ENCODE peak calls at places on chromosomes 13 and 19, in nine cellular contexts. One of them, this sample, is unnamed.

GRCh38 chr19:51329411-51329810 is 12.5 kb downstream of the VSIG10L start:
- DNase-seq in Calu3: no peak
- DNase-seq in Right ventricle myocardium inferior: no peak
- DNase-seq in AG04450: no peak
- DNase-seq in body of pancreas: no peak
- DNase-seq in activated CD8-positive, alpha-beta T cell treated with anti-CD3 and anti-CD28 coated beads for 36 hours: no peak
- DNase-seq in psoas muscle: no peak
- DNase-seq in H9: no peak
- DNase-seq in uterus: no peak
- DNase-seq in this sample: peak; percentile 42

GRCh38 chr19:18097217-18097992 is at the start of gene MAST3:
- DNase-seq in Calu3: peak; percentile 91
- DNase-seq in Right ventricle myocardium inferior: peak; percentile 93
- DNase-seq in AG04450: no peak
- DNase-seq in body of pancreas: peak; percentile 95
- DNase-seq in activated CD8-positive, alpha-beta T cell treated with anti-CD3 and anti-CD28 coated beads for 36 hours: peak; percentile 94
- DNase-seq in psoas muscle: peak; percentile 87
- DNase-seq in H9: peak; percentile 92
- DNase-seq in uterus: peak; percentile 50
- DNase-seq in this sample: peak; percentile 95

GRCh38 chr13:50069255-50069654 is 54.0 kb downstream of the KCNRG start:
- DNase-seq in Calu3: no peak
- DNase-seq in Right ventricle myocardium inferior: no peak
- DNase-seq in AG04450: no peak
- DNase-seq in body of pancreas: no peak
- DNase-seq in activated CD8-positive, alpha-beta T cell treated with anti-CD3 and anti-CD28 coated beads for 36 hours: no peak
- DNase-seq in psoas muscle: no peak
- DNase-seq in H9: no peak
- DNase-seq in uterus: no peak
- DNase-seq in this sample: no peak

GRCh38 chr13:102779426-102780159 is 6.0 kb upstream of the TEX30 start:
- DNase-seq in Calu3: no peak
- DNase-seq in Right ventricle myocardium inferior: no peak
- DNase-seq in AG04450: no peak
- DNase-seq in body of pancreas: no peak
- DNase-seq in activated CD8-positive, alpha-beta T cell treated with anti-CD3 and anti-CD28 coated beads for 36 hours: peak; percentile 65
- DNase-seq in psoas muscle: no peak
- DNase-seq in H9: no peak
- DNase-seq in uterus: no peak
- DNase-seq in this sample: no peak

GRCh38 chr19:48977061-48977460 is 12.0 kb downstream of the FTL start:
- DNase-seq in Calu3: no peak
- DNase-seq in Right ventricle myocardium inferior: no peak
- DNase-seq in AG04450: no peak
- DNase-seq in body of pancreas: no peak
- DNase-seq in activated CD8-positive, alpha-beta T cell treated with anti-CD3 and anti-CD28 coated beads for 36 hours: no peak
- DNase-seq in psoas muscle: no peak
- DNase-seq in H9: no peak
- DNase-seq in uterus: no peak
- DNase-seq in this sample: no peak

GRCh38 chr19:46813570-46814358 is 25.4 kb upstream of the SLC1A5 start:
- DNase-seq in Calu3: peak; percentile 68
- DNase-seq in Right ventricle myocardium inferior: peak; percentile 81
- DNase-seq in AG04450: no peak
- DNase-seq in body of pancreas: peak; percentile 57
- DNase-seq in activated CD8-positive, alpha-beta T cell treated with anti-CD3 and anti-CD28 coated beads for 36 hours: no peak
- DNase-seq in psoas muscle: peak; percentile 75
- DNase-seq in H9: no peak
- DNase-seq in uterus: peak; percentile 74
- DNase-seq in this sample: no peak

GRCh38 chr13:55266644-55267043 is 1874.1 kb upstream of the PRR20A start:
- DNase-seq in Calu3: no peak
- DNase-seq in Right ventricle myocardium inferior: no peak
- DNase-seq in AG04450: no peak
- DNase-seq in body of pancreas: no peak
- DNase-seq in activated CD8-positive, alpha-beta T cell treated with anti-CD3 and anti-CD28 coated beads for 36 hours: no peak
- DNase-seq in psoas muscle: no peak
- DNase-seq in H9: no peak
- DNase-seq in uterus: no peak
- DNase-seq in this sample: no peak

GRCh38 chr19:12828494-12828893 is 5.9 kb downstream of the RTBDN start:
- DNase-seq in Calu3: peak; percentile 35
- DNase-seq in Right ventricle myocardium inferior: no peak
- DNase-seq in AG04450: no peak
- DNase-seq in body of pancreas: peak; percentile 54
- DNase-seq in activated CD8-positive, alpha-beta T cell treated with anti-CD3 and anti-CD28 coated beads for 36 hours: peak; percentile 76
- DNase-seq in psoas muscle: no peak
- DNase-seq in H9: peak; percentile 89
- DNase-seq in uterus: no peak
- DNase-seq in this sample: peak; percentile 93

GRCh38 chr13:77176350-77176749 is 149.4 kb upstream of the FBXL3 start:
- DNase-seq in Calu3: no peak
- DNase-seq in Right ventricle myocardium inferior: no peak
- DNase-seq in AG04450: peak; percentile 42
- DNase-seq in body of pancreas: no peak
- DNase-seq in activated CD8-positive, alpha-beta T cell treated with anti-CD3 and anti-CD28 coated beads for 36 hours: no peak
- DNase-seq in psoas muscle: no peak
- DNase-seq in H9: no peak
- DNase-seq in uterus: no peak
- DNase-seq in this sample: no peak

GRCh38 chr13:24512208-24513068 is at the start of gene PARP4:
- DNase-seq in Calu3: peak; percentile 80
- DNase-seq in Right ventricle myocardium inferior: peak; percentile 91
- DNase-seq in AG04450: peak; percentile 39
- DNase-seq in body of pancreas: peak; percentile 80
- DNase-seq in activated CD8-positive, alpha-beta T cell treated with anti-CD3 and anti-CD28 coated beads for 36 hours: peak; percentile 78
- DNase-seq in psoas muscle: peak; percentile 85
- DNase-seq in H9: peak; percentile 81
- DNase-seq in uterus: peak; percentile 61
- DNase-seq in this sample: peak; percentile 90

GRCh38 chr13:97347255-97347653 is 86.7 kb upstream of the RAP2A start:
- DNase-seq in Calu3: no peak
- DNase-seq in Right ventricle myocardium inferior: no peak
- DNase-seq in AG04450: no peak
- DNase-seq in body of pancreas: no peak
- DNase-seq in activated CD8-positive, alpha-beta T cell treated with anti-CD3 and anti-CD28 coated beads for 36 hours: no peak
- DNase-seq in psoas muscle: no peak
- DNase-seq in H9: no peak
- DNase-seq in uterus: no peak
- DNase-seq in this sample: no peak

GRCh38 chr13:50589651-50590054 is 253.8 kb downstream of the DLEU7 start:
- DNase-seq in Calu3: no peak
- DNase-seq in Right ventricle myocardium inferior: no peak
- DNase-seq in AG04450: peak; percentile 42
- DNase-seq in body of pancreas: no peak
- DNase-seq in activated CD8-positive, alpha-beta T cell treated with anti-CD3 and anti-CD28 coated beads for 36 hours: no peak
- DNase-seq in psoas muscle: no peak
- DNase-seq in H9: no peak
- DNase-seq in uterus: peak; percentile 46
- DNase-seq in this sample: no peak

GRCh38 chr19:2053601-2054389 is 2.8 kb upstream of the MKNK2 start:
- DNase-seq in Calu3: no peak
- DNase-seq in Right ventricle myocardium inferior: peak; percentile 93
- DNase-seq in AG04450: no peak
- DNase-seq in body of pancreas: peak; percentile 81
- DNase-seq in activated CD8-positive, alpha-beta T cell treated with anti-CD3 and anti-CD28 coated beads for 36 hours: no peak
- DNase-seq in psoas muscle: peak; percentile 80
- DNase-seq in H9: peak; percentile 31
- DNase-seq in uterus: peak; percentile 89
- DNase-seq in this sample: no peak

GRCh38 chr13:113997845-113998751 is 24.2 kb upstream of the C13orf46 start:
- DNase-seq in Calu3: no peak
- DNase-seq in Right ventricle myocardium inferior: peak; percentile 80
- DNase-seq in AG04450: peak; percentile 47
- DNase-seq in body of pancreas: peak; percentile 49
- DNase-seq in activated CD8-positive, alpha-beta T cell treated with anti-CD3 and anti-CD28 coated beads for 36 hours: no peak
- DNase-seq in psoas muscle: peak; percentile 77
- DNase-seq in H9: no peak
- DNase-seq in uterus: peak; percentile 61
- DNase-seq in this sample: no peak

GRCh38 chr19:50514346-50515167 is 844 bp upstream of the ASPDH start:
- DNase-seq in Calu3: no peak
- DNase-seq in Right ventricle myocardium inferior: no peak
- DNase-seq in AG04450: no peak
- DNase-seq in body of pancreas: no peak
- DNase-seq in activated CD8-positive, alpha-beta T cell treated with anti-CD3 and anti-CD28 coated beads for 36 hours: no peak
- DNase-seq in psoas muscle: no peak
- DNase-seq in H9: no peak
- DNase-seq in uterus: no peak
- DNase-seq in this sample: peak; percentile 46

GRCh38 chr19:48396010-48396870 is 2.8 kb downstream of the GRIN2D start:
- DNase-seq in Calu3: no peak
- DNase-seq in Right ventricle myocardium inferior: no peak
- DNase-seq in AG04450: no peak
- DNase-seq in body of pancreas: no peak
- DNase-seq in activated CD8-positive, alpha-beta T cell treated with anti-CD3 and anti-CD28 coated beads for 36 hours: no peak
- DNase-seq in psoas muscle: no peak
- DNase-seq in H9: no peak
- DNase-seq in uterus: no peak
- DNase-seq in this sample: no peak

GRCh38 chr19:3516675-3517207 is 10.6 kb downstream of the FZR1 start:
- DNase-seq in Calu3: peak; percentile 35
- DNase-seq in Right ventricle myocardium inferior: no peak
- DNase-seq in AG04450: no peak
- DNase-seq in body of pancreas: peak; percentile 59
- DNase-seq in activated CD8-positive, alpha-beta T cell treated with anti-CD3 and anti-CD28 coated beads for 36 hours: peak; percentile 72
- DNase-seq in psoas muscle: no peak
- DNase-seq in H9: no peak
- DNase-seq in uterus: no peak
- DNase-seq in this sample: no peak

GRCh38 chr13:67048084-67048792 is 181.9 kb downstream of the PCDH9 start:
- DNase-seq in Calu3: no peak
- DNase-seq in Right ventricle myocardium inferior: no peak
- DNase-seq in AG04450: peak; percentile 65
- DNase-seq in body of pancreas: peak; percentile 38
- DNase-seq in activated CD8-positive, alpha-beta T cell treated with anti-CD3 and anti-CD28 coated beads for 36 hours: peak; percentile 3
- DNase-seq in psoas muscle: no peak
- DNase-seq in H9: no peak
- DNase-seq in uterus: no peak
- DNase-seq in this sample: no peak

GRCh38 chr19:2294377-2295335 is 12.7 kb upstream of the PEAK3 start:
- DNase-seq in Calu3: no peak
- DNase-seq in Right ventricle myocardium inferior: peak; percentile 69
- DNase-seq in AG04450: no peak
- DNase-seq in body of pancreas: no peak
- DNase-seq in activated CD8-positive, alpha-beta T cell treated with anti-CD3 and anti-CD28 coated beads for 36 hours: no peak
- DNase-seq in psoas muscle: no peak
- DNase-seq in H9: no peak
- DNase-seq in uterus: peak; percentile 61
- DNase-seq in this sample: no peak

GRCh38 chr13:50592412-50593145 is 250.9 kb downstream of the DLEU7 start:
- DNase-seq in Calu3: no peak
- DNase-seq in Right ventricle myocardium inferior: no peak
- DNase-seq in AG04450: no peak
- DNase-seq in body of pancreas: no peak
- DNase-seq in activated CD8-positive, alpha-beta T cell treated with anti-CD3 and anti-CD28 coated beads for 36 hours: no peak
- DNase-seq in psoas muscle: no peak
- DNase-seq in H9: no peak
- DNase-seq in uterus: no peak
- DNase-seq in this sample: no peak

GRCh38 chr13:111483621-111483987 is 163.2 kb downstream of the TEX29 start:
- DNase-seq in Calu3: no peak
- DNase-seq in Right ventricle myocardium inferior: no peak
- DNase-seq in AG04450: no peak
- DNase-seq in body of pancreas: no peak
- DNase-seq in activated CD8-positive, alpha-beta T cell treated with anti-CD3 and anti-CD28 coated beads for 36 hours: no peak
- DNase-seq in psoas muscle: no peak
- DNase-seq in H9: no peak
- DNase-seq in uterus: no peak
- DNase-seq in this sample: no peak

GRCh38 chr19:34082289-34083077 is 89.8 kb upstream of the LSM14A start:
- DNase-seq in Calu3: no peak
- DNase-seq in Right ventricle myocardium inferior: no peak
- DNase-seq in AG04450: no peak
- DNase-seq in body of pancreas: no peak
- DNase-seq in activated CD8-positive, alpha-beta T cell treated with anti-CD3 and anti-CD28 coated beads for 36 hours: no peak
- DNase-seq in psoas muscle: no peak
- DNase-seq in H9: peak; percentile 42
- DNase-seq in uterus: no peak
- DNase-seq in this sample: peak; percentile 78

GRCh38 chr19:47707135-47707925 is 5.9 kb upstream of the EHD2 start:
- DNase-seq in Calu3: peak; percentile 91
- DNase-seq in Right ventricle myocardium inferior: no peak
- DNase-seq in AG04450: no peak
- DNase-seq in body of pancreas: peak; percentile 74
- DNase-seq in activated CD8-positive, alpha-beta T cell treated with anti-CD3 and anti-CD28 coated beads for 36 hours: peak; percentile 88
- DNase-seq in psoas muscle: peak; percentile 84
- DNase-seq in H9: peak; percentile 89
- DNase-seq in uterus: peak; percentile 74
- DNase-seq in this sample: peak; percentile 94